ENCODE peak calls at places on chromosomes 16 and 17, in five cellular contexts. G is HepG2, L is spleen, C is esophagus squamous epithelium, Y is endothelial cell of umbilical vein. I is an unnamed sample.

GRCh38 chr17:69913241-69914015 is 161.6 kb upstream of the KCNJ16 start:
- DNase-seq in Y (peak), G (no peak), C (no peak), L (no peak), I (no peak)

GRCh38 chr16:6665126-6665525 is 667.5 kb upstream of the RBFOX1 start:
- DNase-seq in Y (no peak), C (no peak), G (no peak), L (no peak), I (no peak)

GRCh38 chr17:1907216-1907631 is 77.4 kb downstream of the RPA1 start:
- DNase-seq in L (no peak), Y (no peak), C (no peak), G (no peak), I (no peak)

GRCh38 chr17:55432358-55433028 is 10.9 kb upstream of the MMD start:
- DNase-seq in L (no peak), G (no peak), Y (no peak), C (no peak), I (no peak)

GRCh38 chr16:66899945-66900688 is 18.6 kb downstream of the CDH16 start:
- DNase-seq in L (no peak), G (peak), C (no peak), Y (peak), I (peak)

GRCh38 chr17:27296427-27296979 is 2.6 kb downstream of the WSB1 start:
- DNase-seq in L (no peak), G (no peak), Y (peak), C (no peak), I (no peak)

GRCh38 chr16:62256406-62256805 is 220.2 kb upstream of the CDH8 start:
- DNase-seq in Y (no peak), L (no peak), C (no peak), G (no peak), I (no peak)

GRCh38 chr16:70693231-70693671 is 7.4 kb upstream of the MTSS2 start:
- DNase-seq in Y (no peak), G (no peak), L (no peak), C (no peak), I (peak)

GRCh38 chr17:2436516-2436915 is 35.7 kb upstream of the MNT start:
- DNase-seq in G (no peak), Y (no peak), L (no peak), C (no peak), I (no peak)

GRCh38 chr17:27980035-27980434 is 62.4 kb upstream of the NLK start:
- DNase-seq in L (no peak), Y (peak), C (no peak), G (no peak), I (no peak)

GRCh38 chr17:52170963-52171572 is 12.6 kb upstream of the CA10 start:
- DNase-seq in C (no peak), Y (no peak), L (no peak), G (peak), I (peak)

GRCh38 chr16:24698314-24698713 is 31.1 kb upstream of the TNRC6A start:
- DNase-seq in G (no peak), L (no peak), C (no peak), Y (no peak), I (no peak)

GRCh38 chr16:82709987-82710386 is 83.2 kb downstream of the CDH13 start:
- DNase-seq in G (no peak), Y (no peak), C (no peak), L (no peak), I (no peak)

GRCh38 chr17:3969963-3970362 is 5.7 kb upstream of the ATP2A3 start:
- DNase-seq in L (no peak), Y (no peak), C (no peak), G (no peak), I (no peak)

GRCh38 chr17:10777890-10778289 is 26.0 kb downstream of the TMEM238L start:
- DNase-seq in G (peak), C (no peak), Y (no peak), L (no peak), I (no peak)

GRCh38 chr16:22264786-22265185 is 32.4 kb upstream of the POLR3E start:
- DNase-seq in G (no peak), Y (no peak), C (no peak), L (no peak), I (no peak)

GRCh38 chr16:57265850-57266530 is 18.5 kb downstream of the PLLP start:
- DNase-seq in C (no peak), G (no peak), Y (peak), L (peak), I (peak)

GRCh38 chr16:89973654-89974335 is 25.2 kb downstream of the DEF8 start:
- DNase-seq in G (peak), Y (no peak), L (no peak), C (no peak), I (no peak)

GRCh38 chr16:680967-681745 is 946 bp downstream of the STUB1 start:
- DNase-seq in C (no peak), L (peak), Y (peak), G (peak), I (peak)

GRCh38 chr16:47230296-47230695 is 86.6 kb upstream of the NETO2 start:
- DNase-seq in L (no peak), Y (no peak), G (no peak), C (no peak), I (no peak)

GRCh38 chr16:1049976-1050247 is 22.6 kb upstream of the SSTR5 start:
- DNase-seq in L (no peak), C (no peak), Y (no peak), G (no peak), I (no peak)

GRCh38 chr17:49514374-49514738 is 19.3 kb downstream of the NGFR start:
- DNase-seq in G (peak), C (no peak), L (peak), Y (no peak), I (no peak)

GRCh38 chr17:62690168-62690897 is 62.9 kb downstream of the MRC2 start:
- DNase-seq in G (no peak), Y (no peak), C (no peak), L (no peak), I (no peak)

GRCh38 chr17:57867126-57867525 is 17.3 kb upstream of the MRPS23 start:
- DNase-seq in C (no peak), L (no peak), Y (no peak), G (no peak), I (no peak)

GRCh38 chr16:49453983-49454382 is 80.4 kb downstream of the C16orf78 start:
- DNase-seq in Y (no peak), L (peak), G (no peak), C (no peak), I (peak)

GRCh38 chr16:1144476-1145382 is 8.2 kb upstream of the CACNA1H start:
- DNase-seq in G (no peak), C (no peak), Y (no peak), L (no peak), I (no peak)

GRCh38 chr17:7133424-7133823 is 18.8 kb upstream of the ASGR2 start:
- DNase-seq in Y (peak), G (peak), C (no peak), L (peak), I (no peak)

GRCh38 chr17:77433385-77434135 is 292.8 kb downstream of the SEC14L1 start:
- DNase-seq in C (no peak), L (no peak), G (no peak), Y (no peak), I (peak)

GRCh38 chr16:9868606-9869149 is 313.6 kb downstream of the GRIN2A start:
- DNase-seq in C (no peak), G (no peak), L (no peak), Y (no peak), I (no peak)

GRCh38 chr17:35766903-35767510 is 6.3 kb downstream of the C17orf50 start:
- DNase-seq in Y (peak), L (no peak), C (no peak), G (no peak), I (no peak)

GRCh38 chr16:88764913-88765349 is 20.1 kb downstream of the PIEZO1 start:
- DNase-seq in L (no peak), Y (no peak), C (no peak), G (no peak), I (no peak)

GRCh38 chr16:81945665-81946064 is 65.6 kb downstream of the SDR42E1 start:
- DNase-seq in L (no peak), G (no peak), C (no peak), Y (no peak), I (no peak)

GRCh38 chr16:67242138-67242730 is 5.0 kb downstream of the FHOD1 start:
- DNase-seq in C (no peak), G (no peak), L (peak), Y (no peak), I (no peak)

GRCh38 chr17:81863123-81863675 is 2.9 kb upstream of the P4HB start:
- DNase-seq in G (no peak), C (no peak), L (no peak), Y (no peak), I (no peak)

GRCh38 chr17:81865358-81865732 is 5.0 kb upstream of the P4HB start:
- DNase-seq in L (no peak), Y (no peak), G (no peak), C (no peak), I (no peak)

GRCh38 chr17:81865733-81866439 is 5.3 kb downstream of the ARHGDIA start:
- DNase-seq in Y (no peak), C (no peak), L (no peak), G (peak), I (peak)

GRCh38 chr17:81866440-81867122 is 4.6 kb downstream of the ARHGDIA start:
- DNase-seq in L (no peak), Y (no peak), G (no peak), C (no peak), I (no peak)

GRCh38 chr17:81863833-81864768 is 3.8 kb upstream of the P4HB start:
- DNase-seq in C (no peak), L (no peak), G (no peak), Y (no peak), I (no peak)
- TF ChIP-seq POLR2A in C (no peak), L (no peak), G (peak), Y (no peak), I (no peak)

DNA sequence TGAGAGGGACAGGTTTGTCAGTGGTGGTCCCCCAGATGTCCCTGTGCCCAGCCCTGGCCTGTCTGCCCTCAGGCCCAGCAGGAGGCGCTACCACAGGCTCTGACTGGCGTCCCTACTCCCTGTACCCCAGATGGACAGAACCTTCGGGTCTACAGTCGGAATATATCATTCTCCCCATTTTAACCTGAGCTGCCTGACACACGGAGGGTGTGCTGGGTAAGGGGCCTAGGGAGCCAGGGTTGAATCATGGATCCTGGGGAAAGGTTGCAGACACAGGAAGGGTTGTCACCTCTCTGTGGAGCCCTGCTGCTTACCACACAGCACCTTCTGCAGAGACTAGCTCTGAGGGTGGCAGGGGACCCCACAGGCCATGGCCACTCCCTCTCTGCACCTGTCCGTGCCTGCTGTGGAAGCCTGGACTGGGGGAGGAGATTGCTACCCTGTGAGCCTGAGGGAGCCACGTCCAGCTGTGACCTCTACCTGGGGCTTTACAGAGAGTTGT is 162.2 kb upstream of the ZNF267 start:
- DNase-seq in L (no peak), Y (no peak), G (no peak), C (no peak), I (no peak)
- TF ChIP-seq POLR2A in L (no peak), Y (no peak), G (peak), C (no peak), I (no peak)

GRCh38 chr17:67993153-67993997 is 2.9 kb downstream of the C17orf58 start:
- DNase-seq in Y (peak), L (peak), G (peak), C (no peak), I (peak)
- TF ChIP-seq POLR2A in Y (no peak), L (no peak), G (peak), C (peak), I (no peak)

GRCh38 chr16:85570213-85570734 is 42.8 kb upstream of the GSE1 start:
- DNase-seq in L (no peak), C (no peak), Y (no peak), G (no peak), I (no peak)
- TF ChIP-seq POLR2A in L (no peak), C (no peak), Y (no peak), G (no peak), I (no peak)

GRCh38 chr17:74215332-74215727 is 2.0 kb downstream of the TTYH2 start:
- DNase-seq in G (no peak), C (no peak), Y (no peak), L (no peak), I (no peak)
- TF ChIP-seq POLR2A in G (no peak), C (no peak), Y (no peak), L (no peak), I (no peak)

DNA sequence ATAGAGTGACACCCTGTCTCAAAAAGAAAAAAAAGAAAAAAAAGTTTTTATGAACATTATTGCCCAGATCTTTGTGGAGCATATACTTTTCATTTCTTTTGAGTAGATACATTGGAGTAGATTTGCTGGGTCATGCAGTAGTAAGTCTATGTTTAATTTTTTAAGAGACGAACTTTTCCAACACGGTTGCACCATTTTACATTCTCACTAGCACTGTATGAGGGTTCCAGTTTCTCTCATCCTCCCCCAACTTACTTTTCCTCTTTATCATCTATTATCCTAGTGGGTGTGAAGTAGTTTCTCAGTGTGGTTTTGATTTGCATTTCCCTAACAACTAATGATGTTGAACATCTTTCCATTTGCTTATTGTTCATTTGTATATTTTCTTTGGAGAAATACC is 10.5 kb downstream of the RPS6KB1 start:
- DNase-seq in G (no peak), Y (no peak), C (no peak), L (no peak), I (no peak)
- TF ChIP-seq POLR2A in G (no peak), Y (no peak), C (no peak), L (no peak), I (no peak)